ENCODE peak calls at places on chromosome 22, in four cellular contexts. L is AG04450, S is cardiac fibroblast, M is OCI-LY7. D is an unnamed sample.

GRCh38 chr22:45475876-45476514 is 26.7 kb upstream of the FBLN1 start:
- DNase-seq in L (no peak), S (no peak), M (no peak), D (no peak)

GRCh38 chr22:31647516-31647915 is 14.5 kb downstream of the PISD start:
- DNase-seq in L (peak), S (peak), M (no peak), D (no peak)

GRCh38 chr22:23383491-23384450 is 196.3 kb downstream of the IGLL1 start:
- DNase-seq in L (no peak), S (no peak), M (no peak), D (no peak)

GRCh38 chr22:30196141-30196866 is 50.3 kb downstream of the LIF start:
- DNase-seq in L (peak), S (peak), M (peak), D (peak)

GRCh38 chr22:23090079-23090835 is 19.9 kb downstream of the GNAZ start:
- DNase-seq in L (no peak), S (no peak), M (no peak), D (no peak)

GRCh38 chr22:36463783-36464184 is 17.7 kb downstream of the TXN2 start:
- DNase-seq in L (no peak), S (no peak), M (no peak), D (no peak)

GRCh38 chr22:17717708-17718107 is 56.6 kb downstream of the BID start:
- DNase-seq in L (no peak), S (no peak), M (no peak), D (no peak)

GRCh38 chr22:30606455-30607299 is at the start of gene TCN2:
- DNase-seq in L (no peak), S (peak), M (no peak), D (peak)

GRCh38 chr22:30947163-30947820 is 21.3 kb downstream of the MORC2 start:
- DNase-seq in L (no peak), S (no peak), M (no peak), D (no peak)

GRCh38 chr22:30861688-30862552 is 106.7 kb downstream of the MORC2 start:
- DNase-seq in L (no peak), S (no peak), M (no peak), D (no peak)

GRCh38 chr22:30121988-30122387 is 41.7 kb downstream of the HORMAD2 start:
- DNase-seq in L (no peak), S (no peak), M (no peak), D (no peak)

GRCh38 chr22:44316393-44317162 is 3.8 kb upstream of the SHISAL1 start:
- DNase-seq in L (no peak), S (no peak), M (no peak), D (no peak)

GRCh38 chr22:49448546-49448945 is 379.1 kb downstream of the BRD1 start:
- DNase-seq in L (no peak), S (no peak), M (no peak), D (no peak)
- H3K4me3 ChIP-seq in L (no peak), S (no peak), M (no peak), D (no peak)

DNA sequence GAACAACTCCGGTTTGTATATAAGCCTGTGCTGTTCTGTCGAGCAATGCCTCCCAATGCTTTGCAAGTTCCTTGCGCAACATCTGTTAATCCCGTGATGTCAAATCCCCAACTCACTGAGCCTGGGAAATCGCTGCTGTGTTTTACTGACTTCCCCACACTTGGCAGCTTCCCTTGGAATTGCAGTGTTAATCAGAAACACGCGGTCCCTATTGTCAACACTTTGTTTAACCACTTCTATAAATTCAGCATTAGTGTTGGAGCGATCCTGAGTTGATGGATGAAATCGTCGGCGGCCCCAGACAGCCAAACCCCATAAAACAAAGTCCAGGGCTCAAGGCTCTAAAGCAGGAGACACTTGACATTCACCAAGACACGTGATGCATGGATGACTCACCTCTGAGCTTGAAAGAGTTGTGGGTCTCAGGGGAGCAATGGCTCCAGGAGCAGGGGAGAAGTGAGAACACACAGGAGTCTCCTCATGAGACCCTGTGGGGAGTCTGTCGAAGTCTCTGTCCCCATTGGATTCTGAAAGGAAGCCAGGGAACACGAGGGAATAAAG is 555.3 kb downstream of the MIAT start:
- DNase-seq in L (peak), S (peak), M (no peak), D (peak)
- H3K4me3 ChIP-seq in L (no peak), S (no peak), M (no peak), D (no peak)

GRCh38 chr22:19958083-19959042 is 16.7 kb upstream of the TXNRD2 start:
- DNase-seq in L (no peak), S (peak), M (no peak), D (no peak)

GRCh38 chr22:19957445-19957844 is 15.8 kb upstream of the TXNRD2 start:
- DNase-seq in L (no peak), S (no peak), M (no peak), D (no peak)

GRCh38 chr22:19960491-19961200 is 19.0 kb upstream of the TXNRD2 start:
- DNase-seq in L (no peak), S (no peak), M (no peak), D (no peak)

GRCh38 chr22:19959587-19960490 is 18.2 kb upstream of the TXNRD2 start:
- DNase-seq in L (no peak), S (no peak), M (no peak), D (no peak)

DNA sequence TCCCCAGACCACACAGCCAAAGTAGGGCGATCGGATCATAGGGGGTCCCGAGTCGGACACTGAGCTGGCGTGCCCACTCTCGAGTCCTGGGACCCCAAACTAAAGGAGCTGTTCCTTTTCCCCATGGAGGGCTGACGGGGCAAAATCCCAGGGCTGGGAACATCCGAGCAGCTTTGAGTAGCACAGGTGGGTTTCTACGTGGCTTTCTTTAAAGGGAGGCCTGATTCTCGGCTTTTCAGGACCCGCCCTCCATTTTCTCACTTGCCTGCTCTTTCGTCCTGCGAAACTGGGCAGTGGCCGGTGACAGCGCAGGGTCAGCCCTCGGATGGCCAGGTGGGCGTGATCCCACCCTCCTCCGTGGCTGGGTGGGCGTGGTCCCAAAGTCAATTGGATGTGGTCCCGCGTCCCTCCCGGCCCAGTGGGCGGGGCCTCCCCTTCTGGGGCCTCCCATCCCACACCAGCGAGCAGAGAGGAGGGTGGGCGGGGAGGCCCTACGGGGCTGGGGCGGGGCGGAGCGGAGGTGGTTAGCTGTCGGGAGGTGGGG is 17.5 kb upstream of the TXNRD2 start:
- DNase-seq in L (no peak), S (peak), M (no peak), D (no peak)
- H3K4me3 ChIP-seq in L (peak), S (peak), M (no peak), D (no peak)

GRCh38 chr22:21101877-21102638 is 56.3 kb downstream of the LRRC74B start:
- DNase-seq in L (no peak), S (no peak), M (no peak), D (no peak)

GRCh38 chr22:21104126-21104691 is 58.5 kb downstream of the LRRC74B start:
- DNase-seq in L (no peak), S (no peak), M (no peak), D (no peak)

GRCh38 chr22:21100149-21101032 is 54.6 kb downstream of the LRRC74B start:
- DNase-seq in L (no peak), S (no peak), M (no peak), D (no peak)

GRCh38 chr22:21103633-21104032 is 57.9 kb downstream of the LRRC74B start:
- DNase-seq in L (no peak), S (no peak), M (no peak), D (no peak)

DNA sequence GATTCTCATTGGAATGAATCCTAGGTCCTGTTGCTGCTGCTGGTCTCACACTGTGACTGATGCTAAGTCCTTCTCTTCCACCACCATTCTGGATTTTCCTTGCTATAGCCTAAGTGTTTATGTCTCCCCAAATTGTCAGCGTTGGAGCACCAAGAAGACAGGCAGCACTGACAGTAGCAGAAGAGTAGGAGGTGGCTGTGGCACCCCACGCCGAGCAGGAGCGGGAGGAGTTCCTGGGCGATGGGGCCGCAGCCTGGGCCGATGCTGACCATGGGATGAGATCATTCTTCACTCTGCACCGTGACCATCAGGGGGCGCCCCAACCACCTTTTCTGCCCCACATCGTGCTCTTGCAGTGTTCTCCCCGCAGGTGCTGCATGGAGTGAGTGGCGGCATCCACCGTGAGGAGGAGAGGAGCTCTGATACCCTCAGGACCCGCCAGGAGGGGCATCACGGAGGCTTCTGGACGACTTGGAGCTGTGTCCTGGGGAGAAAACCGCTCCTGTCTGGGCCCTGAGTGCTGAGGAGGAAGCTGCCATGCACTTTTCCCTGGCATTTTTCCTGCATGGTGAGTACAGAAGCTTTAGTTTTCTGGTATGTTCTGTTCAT is 57.0 kb downstream of the LRRC74B start:
- DNase-seq in L (no peak), S (peak), M (peak), D (peak)
- H3K4me3 ChIP-seq in L (no peak), S (no peak), M (no peak), D (no peak)

GRCh38 chr22:48637231-48637630 is 1190.4 kb downstream of the BRD1 start:
- DNase-seq in L (no peak), S (no peak), M (no peak), D (no peak)
- H3K4me3 ChIP-seq in L (no peak), S (no peak), M (no peak), D (no peak)

GRCh38 chr22:41781508-41781906 is 19.0 kb upstream of the CCDC134 start:
- DNase-seq in L (no peak), S (no peak), M (no peak), D (no peak)

GRCh38 chr22:41782751-41783150 is 17.7 kb upstream of the CCDC134 start:
- DNase-seq in L (no peak), S (no peak), M (no peak), D (no peak)

GRCh38 chr22:41779889-41780505 is 20.5 kb upstream of the CCDC134 start:
- DNase-seq in L (no peak), S (no peak), M (no peak), D (no peak)

GRCh38 chr22:41780714-41781507 is 19.6 kb upstream of the CCDC134 start:
- DNase-seq in L (no peak), S (peak), M (peak), D (peak)

DNA sequence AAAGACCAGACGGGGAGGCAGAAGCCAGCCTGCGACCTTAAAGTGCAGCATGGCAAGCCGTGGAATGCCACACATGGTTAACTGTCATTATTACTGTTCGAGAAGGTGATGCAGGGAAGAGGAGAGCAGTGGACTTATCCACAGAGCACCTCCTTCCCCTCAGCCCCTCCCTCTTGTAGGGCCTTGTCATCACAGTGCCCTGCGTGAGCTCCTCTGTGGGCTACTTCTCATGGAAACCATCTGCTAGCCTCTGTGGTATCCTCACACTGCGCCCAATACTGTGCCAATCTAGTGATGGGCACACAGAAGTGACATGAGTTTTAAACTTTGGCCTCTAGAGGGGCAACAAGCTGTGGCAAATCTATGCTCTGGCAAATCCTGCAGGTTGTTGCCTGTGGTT is 18.2 kb upstream of the CCDC134 start:
- DNase-seq in L (no peak), S (no peak), M (no peak), D (no peak)
- H3K4me3 ChIP-seq in L (no peak), S (no peak), M (no peak), D (no peak)

GRCh38 chr22:49503896-49504521 is 323.7 kb downstream of the BRD1 start:
- DNase-seq in L (no peak), S (no peak), M (no peak), D (no peak)

GRCh38 chr22:49507607-49508292 is 319.9 kb downstream of the BRD1 start:
- DNase-seq in L (no peak), S (no peak), M (no peak), D (no peak)

GRCh38 chr22:49508561-49508960 is 319.1 kb downstream of the BRD1 start:
- DNase-seq in L (no peak), S (no peak), M (no peak), D (no peak)

GRCh38 chr22:49505337-49506009 is 322.2 kb downstream of the BRD1 start:
- DNase-seq in L (no peak), S (no peak), M (no peak), D (no peak)

DNA sequence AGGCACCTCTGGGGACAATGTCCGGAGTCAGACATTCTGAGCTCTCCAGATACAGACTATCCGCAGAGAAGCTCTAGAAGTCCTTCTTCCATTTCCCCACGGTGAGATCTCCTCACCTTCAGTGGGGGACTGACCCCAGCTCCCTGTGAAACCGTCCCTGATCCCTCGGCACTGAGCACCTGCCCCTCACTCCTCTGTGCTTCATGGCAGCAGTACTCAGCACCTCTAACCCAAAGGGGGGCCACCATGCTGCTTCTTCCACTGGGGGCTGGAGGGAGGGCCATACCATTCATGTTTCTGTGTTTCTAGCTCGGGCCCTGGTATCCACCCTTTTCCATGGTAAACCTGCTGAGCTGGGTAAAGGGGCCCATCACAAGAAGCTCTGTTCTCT is 321.7 kb downstream of the BRD1 start:
- DNase-seq in L (no peak), S (no peak), M (no peak), D (no peak)
- H3K4me3 ChIP-seq in L (no peak), S (no peak), M (no peak), D (no peak)

GRCh38 chr22:43183496-43184263 is 3.3 kb downstream of the TTLL12 start:
- DNase-seq in L (no peak), S (peak), M (no peak), D (no peak)

GRCh38 chr22:43187171-43188099 is 501 bp upstream of the TTLL12 start:
- DNase-seq in L (peak), S (peak), M (peak), D (peak)

GRCh38 chr22:43188829-43189545 is 2.1 kb upstream of the TTLL12 start:
- DNase-seq in L (no peak), S (no peak), M (no peak), D (no peak)

GRCh38 chr22:43186272-43187170 is at the start of gene TTLL12:
- DNase-seq in L (no peak), S (peak), M (peak), D (peak)

DNA sequence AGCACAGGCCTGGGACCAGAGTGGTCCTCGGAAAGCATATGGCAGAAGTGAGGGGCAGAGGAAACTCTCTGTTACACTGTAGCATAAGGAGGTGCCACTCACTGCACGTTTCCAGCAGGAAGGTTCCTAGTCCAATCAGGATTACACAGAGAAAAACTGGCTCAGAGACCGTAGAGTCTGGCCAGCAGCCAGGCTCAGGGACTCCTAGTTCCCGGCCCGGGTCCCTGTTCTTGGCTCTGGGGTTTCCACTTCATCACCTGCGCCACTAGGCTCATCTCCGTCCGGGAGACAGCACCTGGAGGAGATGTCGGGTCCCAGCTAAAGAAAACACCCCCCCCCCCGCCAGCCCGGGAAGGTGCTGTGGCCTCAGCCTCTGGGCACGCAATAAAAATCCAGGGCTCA is 1.1 kb downstream of the TTLL12 start:
- DNase-seq in L (no peak), S (no peak), M (peak), D (peak)
- H3K4me3 ChIP-seq in L (peak), S (peak), M (peak), D (peak)

D was measured in gastrocnemius medialis.